ENCODE peak calls at places on chromosome 1, in eight cellular contexts. U, A, P, Y, L, D, F and K are unnamed samples.

GRCh38 chr1:242017580-242018233 is 18.8 kb upstream of the MAP1LC3C start:
- DNase-seq in A (no peak), P (peak), L (peak), U (no peak), F (no peak), Y (peak), D (peak), K (peak)

GRCh38 chr1:233638513-233638912 is 24.6 kb downstream of the KCNK1 start:
- DNase-seq in L (no peak), U (no peak), P (no peak), D (no peak), F (no peak), Y (no peak), A (no peak), K (no peak)

GRCh38 chr1:4743978-4744750 is 89.8 kb downstream of the AJAP1 start:
- DNase-seq in Y (no peak), A (no peak), U (no peak), L (no peak), F (no peak), D (no peak), P (no peak), K (no peak)

GRCh38 chr1:15106608-15107007 is 46.9 kb upstream of the TMEM51 start:
- DNase-seq in L (no peak), P (no peak), Y (no peak), F (no peak), A (no peak), U (no peak), D (no peak), K (peak)

GRCh38 chr1:225915538-225915991 is 8.5 kb downstream of the PYCR2 start:
- DNase-seq in D (no peak), P (no peak), A (no peak), F (peak), Y (no peak), L (peak), U (peak), K (peak)

GRCh38 chr1:15882665-15883064 is 35.2 kb downstream of the SPEN start:
- DNase-seq in L (no peak), A (no peak), D (peak), F (no peak), Y (no peak), U (no peak), P (no peak), K (no peak)

GRCh38 chr1:23417570-23417969 is 7.0 kb downstream of the TCEA3 start:
- DNase-seq in Y (peak), A (no peak), D (no peak), F (no peak), U (peak), L (peak), P (no peak), K (no peak)

GRCh38 chr1:214445846-214446614 is 105.4 kb downstream of the PTPN14 start:
- DNase-seq in L (no peak), F (no peak), D (peak), U (peak), Y (no peak), P (no peak), A (no peak), K (peak)

GRCh38 chr1:169683661-169684060 is 27.8 kb downstream of the SELL start:
- DNase-seq in A (no peak), F (no peak), D (no peak), P (no peak), L (no peak), Y (no peak), U (no peak), K (no peak)

GRCh38 chr1:10659646-10660540 is 136.6 kb downstream of the CASZ1 start:
- DNase-seq in Y (no peak), L (no peak), U (no peak), D (no peak), F (no peak), P (no peak), A (no peak), K (no peak)

GRCh38 chr1:46039571-46040052 is 92.8 kb downstream of the PIK3R3 start:
- DNase-seq in P (no peak), L (no peak), U (no peak), A (no peak), D (peak), F (no peak), Y (no peak), K (peak)

GRCh38 chr1:40299366-40300248 is 17.5 kb downstream of the COL9A2 start:
- DNase-seq in Y (no peak), F (peak), P (no peak), D (peak), A (no peak), U (no peak), L (no peak), K (peak)

GRCh38 chr1:67840449-67840848 is 7.2 kb upstream of the GNG12 start:
- DNase-seq in Y (no peak), D (peak), F (no peak), L (no peak), A (no peak), U (no peak), P (no peak), K (peak)

GRCh38 chr1:10213186-10213585 is 2.8 kb downstream of the KIF1B start:
- DNase-seq in D (no peak), A (no peak), P (no peak), U (no peak), Y (no peak), L (no peak), F (no peak), K (no peak)

GRCh38 chr1:245278846-245279245 is 124.1 kb downstream of the KIF26B start:
- DNase-seq in U (no peak), L (no peak), A (no peak), P (no peak), F (no peak), D (no peak), Y (no peak), K (no peak)

GRCh38 chr1:29711582-29712274 is 475.4 kb downstream of the PTPRU start:
- DNase-seq in D (peak), L (no peak), Y (no peak), A (no peak), P (no peak), U (no peak), F (peak), K (peak)

GRCh38 chr1:53616927-53617326 is 122.0 kb downstream of the GLIS1 start:
- DNase-seq in L (no peak), U (no peak), D (no peak), P (no peak), Y (no peak), A (peak), F (peak), K (no peak)

GRCh38 chr1:245704765-245705164 is 550.0 kb downstream of the KIF26B start:
- DNase-seq in Y (no peak), D (peak), L (no peak), F (no peak), P (no peak), U (no peak), A (no peak), K (peak)

GRCh38 chr1:18880585-18880984 is 21.1 kb upstream of the TAS1R2 start:
- DNase-seq in L (no peak), F (no peak), P (no peak), D (no peak), A (no peak), U (no peak), Y (no peak), K (no peak)

GRCh38 chr1:14824314-14824915 is 225.9 kb downstream of the KAZN start:
- DNase-seq in U (no peak), D (no peak), A (no peak), Y (no peak), L (no peak), F (no peak), P (no peak), K (no peak)